ENCODE peak calls at places on chromosomes 13 and 19, in eight cellular contexts. D, T, W, P, S, M, L and A are unnamed samples. For H3K36me3, the result is how much of the 10 kb centered on the place peaks cover.

GRCh38 chr19:51372649-51373504 is at the start of gene NKG7:
- DNase-seq in W (no peak), S (no peak), P (no peak), M (no peak), L (no peak), D (no peak), T (no peak), A (peak)

GRCh38 chr19:50657672-50658437 is 8.6 kb downstream of the C19orf81 start:
- DNase-seq in P (peak), L (peak), M (peak), D (peak), T (peak), S (peak), W (peak), A (peak)

GRCh38 chr13:94550030-94550738 is 45.8 kb downstream of the TGDS start:
- DNase-seq in D (no peak), P (no peak), T (no peak), S (peak), L (no peak), W (no peak), M (no peak), A (no peak)

GRCh38 chr19:2044709-2045500 is 6.1 kb downstream of the MKNK2 start:
- DNase-seq in D (no peak), W (no peak), P (no peak), L (no peak), T (peak), M (no peak), S (no peak), A (no peak)

GRCh38 chr19:42149447-42150202 is 17.4 kb upstream of the POU2F2 start:
- DNase-seq in T (no peak), P (no peak), S (no peak), W (no peak), L (no peak), M (no peak), D (no peak), A (no peak)

GRCh38 chr13:20828540-20829364 is 55.0 kb upstream of the EEF1AKMT1 start:
- DNase-seq in D (no peak), L (peak), W (no peak), T (peak), S (peak), P (peak), M (peak), A (peak)

GRCh38 chr19:52102163-52102562 is 6.6 kb upstream of the ZNF841 start:
- DNase-seq in W (no peak), L (no peak), S (no peak), T (no peak), M (no peak), D (no peak), P (no peak), A (no peak)

GRCh38 chr19:49679832-49680472 is 2.9 kb downstream of the PRMT1 start:
- DNase-seq in P (no peak), M (no peak), D (no peak), W (no peak), T (no peak), S (no peak), L (no peak), A (no peak)

GRCh38 chr19:42303101-42303464 is 659 bp upstream of the PAFAH1B3 start:
- DNase-seq in L (no peak), S (no peak), D (no peak), P (no peak), W (no peak), M (no peak), T (no peak), A (no peak)

GRCh38 chr13:59247166-59247565 is 916.6 kb downstream of the DIAPH3 start:
- DNase-seq in M (peak), T (no peak), L (no peak), P (no peak), S (no peak), W (no peak), D (peak), A (peak)

GRCh38 chr19:46898731-46899130 is 37.9 kb downstream of the ARHGAP35 start:
- DNase-seq in P (no peak), M (no peak), S (peak), D (no peak), W (no peak), T (peak), L (no peak), A (no peak)

GRCh38 chr13:98482476-98483444 is 94.1 kb downstream of the STK24 start:
- DNase-seq in D (peak), W (peak), P (no peak), M (peak), T (no peak), S (no peak), L (no peak), A (peak)

GRCh38 chr19:29495971-29496441 is 29.8 kb upstream of the VSTM2B start:
- DNase-seq in P (no peak), D (peak), L (no peak), W (no peak), T (no peak), S (no peak), M (no peak), A (no peak)

GRCh38 chr19:3983936-3984583 is 1.2 kb downstream of the EEF2 start:
- DNase-seq in S (no peak), D (peak), T (peak), W (no peak), P (peak), M (peak), L (no peak), A (peak)

GRCh38 chr13:35478384-35479222 is 2.1 kb upstream of the MAB21L1 start:
- DNase-seq in L (no peak), P (no peak), T (no peak), D (no peak), M (no peak), S (no peak), W (no peak), A (no peak)

GRCh38 chr13:22175815-22176214 is 504.9 kb downstream of the FGF9 start:
- DNase-seq in T (no peak), P (no peak), W (no peak), S (no peak), D (no peak), M (no peak), L (no peak), A (no peak)

GRCh38 chr19:7460562-7460966 is 28.3 kb downstream of the PEX11G start:
- DNase-seq in L (no peak), W (no peak), M (no peak), P (no peak), S (no peak), D (no peak), T (no peak), A (no peak)

GRCh38 chr13:90197722-90198121 is 1149.8 kb upstream of the MIR17HG start:
- DNase-seq in S (no peak), T (no peak), L (no peak), D (no peak), P (no peak), M (no peak), W (no peak), A (no peak)

GRCh38 chr19:57443121-57443696 is 8.1 kb downstream of the ZNF749 start:
- DNase-seq in D (no peak), W (no peak), P (no peak), M (no peak), S (no peak), T (no peak), L (no peak), A (no peak)

GRCh38 chr19:15452111-15453047 is 2.6 kb upstream of the WIZ start:
- DNase-seq in T (peak), M (peak), L (no peak), D (peak), W (peak), S (peak), P (no peak), A (peak)

GRCh38 chr13:52414963-52415362 is 9.0 kb upstream of the THSD1 start:
- DNase-seq in T (no peak), S (no peak), D (no peak), P (no peak), W (no peak), M (no peak), L (no peak), A (no peak)

GRCh38 chr19:45729774-45730388 is 815 bp downstream of the FBXO46 start:
- DNase-seq in S (no peak), W (no peak), D (no peak), P (no peak), M (peak), T (peak), L (no peak), A (peak)

GRCh38 chr19:35644987-35645679 is 3.0 kb upstream of the COX6B1 start:
- DNase-seq in T (peak), M (peak), P (peak), S (peak), W (peak), D (peak), L (peak), A (peak)

GRCh38 chr13:53159439-53159838 is 130.8 kb downstream of the OLFM4 start:
- DNase-seq in W (no peak), M (no peak), D (no peak), L (no peak), P (no peak), S (no peak), T (no peak), A (no peak)

DNA sequence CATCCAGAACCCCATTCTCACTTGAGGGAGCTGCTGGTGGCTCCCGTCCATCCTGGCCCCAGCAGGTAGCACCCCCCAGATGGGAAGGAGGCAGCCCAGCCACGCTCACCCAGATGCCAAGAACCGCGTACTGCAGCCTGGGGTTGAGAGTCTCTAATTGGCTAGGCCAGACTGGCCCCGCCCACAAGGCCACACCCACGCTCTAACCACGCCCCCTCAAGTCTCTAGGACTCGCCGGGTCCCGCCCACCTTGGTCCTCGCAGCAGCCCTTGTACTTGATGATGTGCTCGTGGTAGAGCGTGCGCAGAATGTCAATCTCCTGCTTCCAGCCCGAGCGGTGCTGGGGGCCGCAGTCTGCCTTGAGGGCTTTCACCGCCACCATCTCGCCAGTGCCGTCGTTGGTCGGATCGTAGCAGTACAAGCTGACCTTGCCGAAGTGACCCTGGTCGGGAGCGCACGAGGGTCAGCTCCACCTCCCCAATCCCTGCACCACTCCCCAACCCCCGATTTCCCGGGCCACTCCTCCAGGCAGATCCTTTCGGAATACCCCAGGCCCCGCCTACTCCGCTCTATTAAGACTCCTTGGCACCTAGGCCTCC is 14.5 kb upstream of the ICAM3 start:
- DNase-seq in T (peak), M (peak), W (no peak), L (peak), D (no peak), S (peak), P (no peak), A (no peak)
- H3K36me3 ChIP-seq in T (under half), M (under half), W (under half), L (under half), D (under half), S (under half), P (under half), A (under half)

DNA sequence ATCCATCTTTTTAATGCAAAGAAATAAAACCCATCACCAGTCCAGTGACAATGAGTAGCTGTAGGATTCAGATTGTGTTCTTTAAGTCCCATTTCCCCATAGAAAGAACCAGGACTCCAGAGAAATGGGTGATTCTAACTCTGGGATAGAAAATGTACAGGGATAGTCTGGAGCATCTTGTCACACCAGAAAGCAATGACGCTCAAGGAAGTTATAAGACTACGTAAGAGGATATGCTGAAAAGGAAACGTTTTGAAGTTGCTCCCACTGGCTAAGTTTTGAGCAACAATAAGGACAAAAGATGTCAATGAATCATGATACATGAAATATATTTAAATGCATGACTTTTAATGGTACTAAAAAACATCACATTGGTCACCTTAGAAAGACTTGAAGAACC is 360.1 kb downstream of the DLEU7 start:
- DNase-seq in T (no peak), S (no peak), D (no peak), P (no peak), L (no peak), M (no peak), W (no peak), A (no peak)
- H3K4me3 ChIP-seq in T (no peak), S (no peak), D (no peak), P (no peak), L (no peak), M (no peak), W (no peak), A (no peak)

GRCh38 chr19:37953576-37954303 is 46.7 kb downstream of the SIPA1L3 start:
- DNase-seq in M (no peak), S (no peak), L (no peak), P (no peak), T (no peak), W (no peak), D (no peak), A (no peak)

GRCh38 chr19:37957176-37957575 is 50.2 kb downstream of the SIPA1L3 start:
- DNase-seq in T (no peak), W (no peak), P (no peak), L (no peak), M (no peak), S (no peak), D (no peak), A (no peak)

GRCh38 chr19:37954421-37954874 is 47.4 kb downstream of the SIPA1L3 start:
- DNase-seq in L (no peak), W (no peak), M (peak), P (no peak), S (no peak), T (no peak), D (no peak), A (peak)

GRCh38 chr19:37953125-37953524 is 46.1 kb downstream of the SIPA1L3 start:
- DNase-seq in W (no peak), S (no peak), D (no peak), L (no peak), P (no peak), T (no peak), M (no peak), A (no peak)

DNA sequence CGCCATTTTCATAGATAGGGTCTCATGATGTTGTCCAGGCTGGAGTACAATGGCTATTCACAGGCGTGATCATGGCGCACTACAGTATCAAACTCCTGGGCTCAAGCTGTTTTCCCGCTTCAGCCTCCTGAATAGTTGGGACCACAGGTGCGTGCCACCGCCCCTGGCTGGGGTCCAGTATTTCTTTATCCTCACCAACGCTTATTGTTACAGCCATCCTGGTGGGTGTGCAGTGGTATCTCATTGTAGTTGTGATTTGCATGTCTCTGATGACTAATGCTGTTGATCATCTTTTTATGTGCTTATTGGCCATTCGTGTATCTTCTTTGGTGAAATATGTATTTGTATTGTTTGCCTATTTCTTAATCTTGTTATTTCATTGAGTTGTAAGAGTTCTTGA is 49.0 kb downstream of the SIPA1L3 start:
- DNase-seq in S (no peak), T (no peak), D (no peak), W (no peak), P (no peak), M (no peak), L (no peak), A (no peak)
- H3K36me3 ChIP-seq in S (under half), T (under half), D (under half), W (under half), P (under half), M (under half), L (under half), A (under half)

DNA sequence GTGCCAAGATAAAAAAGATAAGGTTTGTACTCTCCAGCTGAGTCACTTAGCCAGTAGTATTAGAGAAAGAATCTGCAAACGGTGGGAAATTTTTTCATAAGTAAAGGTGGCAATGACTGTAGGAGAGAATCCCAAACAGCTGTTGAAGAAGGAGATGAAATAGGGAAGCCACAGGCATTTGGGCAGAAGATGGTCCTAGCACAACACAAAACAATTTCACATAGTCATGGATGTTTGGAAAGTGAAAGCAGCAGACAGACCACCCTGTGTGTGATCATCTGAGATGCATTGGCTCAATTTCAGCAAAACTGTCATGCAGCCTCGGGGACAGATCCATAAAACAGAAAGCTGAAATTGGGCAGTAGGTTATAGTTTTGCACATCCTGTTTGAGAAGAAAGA is 2832.4 kb downstream of the PCDH9 start:
- DNase-seq in D (no peak), P (no peak), M (no peak), W (no peak), L (no peak), T (no peak), S (no peak), A (no peak)
- H3K4me3 ChIP-seq in D (no peak), P (no peak), M (no peak), W (no peak), L (no peak), T (no peak), S (no peak), A (no peak)

GRCh38 chr13:113845723-113846638 is 17.9 kb downstream of the GAS6 start:
- DNase-seq in P (no peak), M (peak), D (peak), W (peak), S (peak), T (no peak), L (no peak), A (no peak)
- H3K36me3 ChIP-seq in P (under half), M (under half), D (under half), W (under half), S (under half), T (under half), L (under half), A (under half)

DNA sequence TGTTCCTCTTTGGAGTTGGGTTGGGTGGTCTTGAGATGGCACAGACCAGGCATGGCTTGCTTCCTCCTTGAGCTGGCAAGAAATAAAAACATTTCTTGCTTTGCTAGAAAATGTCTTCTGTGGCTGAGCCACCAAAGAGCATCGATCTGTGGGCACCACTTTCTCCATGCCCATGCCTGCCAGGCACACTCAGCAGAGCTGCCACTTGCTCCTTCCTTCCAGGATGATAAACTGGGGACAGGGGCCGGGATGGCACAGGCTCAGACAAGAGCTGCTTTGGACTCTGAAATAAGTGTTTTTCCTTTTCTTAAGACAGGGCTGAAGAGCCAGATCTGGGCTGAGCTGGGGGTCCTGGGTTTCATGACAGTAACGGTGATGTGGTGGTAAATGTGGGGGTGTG is 32.8 kb downstream of the NFIX start:
- DNase-seq in W (no peak), P (no peak), S (no peak), T (no peak), D (no peak), M (no peak), L (no peak), A (no peak)
- H3K4me3 ChIP-seq in W (peak), P (no peak), S (no peak), T (no peak), D (no peak), M (no peak), L (no peak), A (no peak)